ENCODE peak calls at places on chromosomes 2 and 18, in eight cellular contexts. O is heart right ventricle, R is GM23338, I is cardiac muscle cell, L is mammary epithelial cell, C is Peyer's patch, X is PC-3, T is transverse colon. S is an unnamed sample.

GRCh38 chr2:73984922-73985317 is 210 bp downstream of the TET3 start:
- DNase-seq in R (peak; percentile 50), X (peak; percentile 39), O (peak; percentile 65), I (no peak), C (peak; percentile 83), L (no peak), T (peak; percentile 75), S (no peak)

GRCh38 chr2:29502452-29502851 is 387.2 kb downstream of the CLIP4 start:
- DNase-seq in C (no peak), I (no peak), O (no peak), T (no peak), X (peak; percentile 89), R (no peak), L (no peak), S (no peak)

GRCh38 chr2:197704434-197705142 is 581 bp upstream of the MARS2 start:
- DNase-seq in T (no peak), R (no peak), X (no peak), O (no peak), I (no peak), L (no peak), C (no peak), S (no peak)

GRCh38 chr2:75021672-75022071 is 63.2 kb downstream of the POLE4 start:
- DNase-seq in O (no peak), T (no peak), X (no peak), R (peak; percentile 59), C (no peak), L (no peak), I (peak; percentile 95), S (no peak)

GRCh38 chr18:58579561-58580047 is 49.3 kb downstream of the ALPK2 start:
- DNase-seq in L (no peak), O (no peak), I (peak; percentile 50), C (no peak), X (no peak), R (no peak), T (no peak), S (no peak)

GRCh38 chr2:110993557-110994231 is 127.0 kb upstream of the BCL2L11 start:
- DNase-seq in L (peak; percentile 25), T (no peak), X (peak; percentile 29), O (no peak), I (peak; percentile 4), R (no peak), C (peak; percentile 52), S (peak; percentile 13)

GRCh38 chr2:226887940-226888339 is 52.1 kb downstream of the RHBDD1 start:
- DNase-seq in L (no peak), I (peak; percentile 22), T (no peak), O (no peak), R (no peak), C (no peak), X (no peak), S (no peak)

GRCh38 chr2:6986251-6986893 is 69.2 kb downstream of the RNF144A start:
- DNase-seq in T (no peak), L (peak; percentile 70), I (peak; percentile 57), R (peak; percentile 41), X (peak; percentile 12), O (no peak), C (no peak), S (no peak)

GRCh38 chr18:52288403-52289004 is 51.5 kb upstream of the DCC start:
- DNase-seq in R (peak; percentile 76), X (peak; percentile 58), C (peak; percentile 54), I (peak; percentile 3), O (peak; percentile 10), T (peak; percentile 13), L (peak; percentile 25), S (no peak)

GRCh38 chr2:167844714-167845530 is 402.5 kb downstream of the STK39 start:
- DNase-seq in X (peak; percentile 11), T (peak; percentile 66), I (no peak), C (peak; percentile 78), O (no peak), R (peak; percentile 63), L (no peak), S (no peak)

GRCh38 chr2:10533811-10534321 is 85.7 kb upstream of the ODC1 start:
- DNase-seq in I (peak; percentile 48), O (no peak), L (no peak), T (no peak), X (peak; percentile 51), C (no peak), R (no peak), S (no peak)

DNA sequence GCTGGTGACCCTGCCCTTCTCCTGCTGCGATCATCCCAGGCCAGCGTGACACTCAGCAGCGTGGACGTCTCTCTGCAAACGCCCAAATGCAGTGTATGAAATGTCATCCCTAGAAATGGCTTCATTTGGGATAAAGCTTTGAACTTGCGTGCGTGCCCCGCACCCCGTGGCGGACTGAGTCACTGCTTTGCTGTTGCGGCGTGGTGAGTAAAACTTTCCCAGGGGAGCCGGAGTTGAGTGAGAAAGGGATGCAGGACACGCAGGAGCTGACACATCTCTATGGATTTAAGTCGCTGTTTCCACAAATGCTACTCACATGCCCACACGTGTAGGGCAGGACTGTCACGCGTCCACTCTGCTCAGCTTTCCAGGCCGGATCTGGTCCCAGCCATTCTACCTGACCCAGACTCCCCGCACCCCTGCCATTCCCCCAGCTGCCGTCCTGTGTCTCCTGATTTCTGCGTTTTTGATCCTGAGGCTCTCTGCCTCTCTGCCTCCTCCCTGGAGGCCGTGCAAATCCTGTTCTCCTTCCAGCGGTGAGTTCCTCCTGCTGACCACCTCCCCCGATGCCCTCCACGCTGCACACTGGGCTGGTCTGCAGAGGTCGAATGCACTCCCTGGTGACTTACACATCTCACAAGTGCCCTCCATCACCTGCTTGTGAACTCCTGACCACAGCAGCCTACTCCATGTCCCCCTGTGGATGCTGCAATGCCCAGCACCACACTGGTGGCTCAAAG is 88.9 kb downstream of the MBP start:
- DNase-seq in O (no peak), L (no peak), C (no peak), I (no peak), X (no peak), T (no peak), R (no peak), S (no peak)
- H3K27ac ChIP-seq in O (no peak overlapping the region), L (no peak overlapping the region), C (no peak overlapping the region), I (no peak overlapping the region), X (no peak overlapping the region), T (no peak overlapping the region), R (no peak overlapping the region), S (no peak overlapping the region)

GRCh38 chr2:202638710-202639109 is 3.9 kb downstream of the FAM117B start:
- DNase-seq in C (no peak), O (no peak), T (no peak), L (peak; percentile 8), R (no peak), I (no peak), X (no peak), S (no peak)
- H3K4me3 ChIP-seq in C (no peak overlapping the region), O (no peak overlapping the region), T (no peak overlapping the region), L (no peak overlapping the region), R (no peak overlapping the region), I (no peak overlapping the region), X (no peak overlapping the region), S (peak overlapping the region; percentile 68)

DNA sequence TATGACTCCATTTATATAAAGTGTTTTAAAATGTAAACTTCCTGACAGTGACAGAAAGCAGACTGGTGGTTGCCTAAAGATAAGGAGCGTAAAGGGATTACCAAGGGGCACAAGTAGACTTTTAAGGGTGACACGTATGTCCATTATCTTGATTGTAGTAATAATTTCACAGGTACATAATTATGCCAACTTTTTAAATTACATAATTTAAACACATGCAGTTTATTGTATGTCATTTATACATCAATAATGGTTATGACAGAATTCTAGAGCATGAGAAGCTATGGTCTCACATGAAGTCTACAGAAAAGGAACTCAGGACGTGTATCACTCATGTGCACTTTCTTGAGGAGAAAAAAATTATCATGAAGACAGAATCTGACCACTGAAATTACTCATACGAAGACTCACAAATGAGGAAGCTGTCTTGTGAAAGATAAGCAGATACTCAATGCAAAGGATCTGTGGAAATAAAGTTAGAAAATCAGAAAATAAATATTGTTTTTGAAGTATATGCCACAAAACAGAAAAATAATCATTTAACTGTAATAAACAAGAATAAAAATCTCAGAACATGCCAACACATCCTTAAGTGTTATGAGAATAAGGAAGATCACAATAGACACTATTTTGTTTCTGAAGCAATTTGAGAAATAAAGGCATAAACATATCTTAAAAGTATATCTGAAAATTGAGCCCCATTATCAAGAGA is 84.4 kb downstream of the TMEM131 start:
- DNase-seq in I (peak; percentile 32), R (no peak), T (no peak), C (no peak), O (no peak), L (peak; percentile 58), X (no peak), S (no peak)
- H3K27ac ChIP-seq in I (no peak overlapping the region), R (no peak overlapping the region), T (no peak overlapping the region), C (no peak overlapping the region), O (no peak overlapping the region), L (no peak overlapping the region), X (no peak overlapping the region), S (no peak overlapping the region)

DNA sequence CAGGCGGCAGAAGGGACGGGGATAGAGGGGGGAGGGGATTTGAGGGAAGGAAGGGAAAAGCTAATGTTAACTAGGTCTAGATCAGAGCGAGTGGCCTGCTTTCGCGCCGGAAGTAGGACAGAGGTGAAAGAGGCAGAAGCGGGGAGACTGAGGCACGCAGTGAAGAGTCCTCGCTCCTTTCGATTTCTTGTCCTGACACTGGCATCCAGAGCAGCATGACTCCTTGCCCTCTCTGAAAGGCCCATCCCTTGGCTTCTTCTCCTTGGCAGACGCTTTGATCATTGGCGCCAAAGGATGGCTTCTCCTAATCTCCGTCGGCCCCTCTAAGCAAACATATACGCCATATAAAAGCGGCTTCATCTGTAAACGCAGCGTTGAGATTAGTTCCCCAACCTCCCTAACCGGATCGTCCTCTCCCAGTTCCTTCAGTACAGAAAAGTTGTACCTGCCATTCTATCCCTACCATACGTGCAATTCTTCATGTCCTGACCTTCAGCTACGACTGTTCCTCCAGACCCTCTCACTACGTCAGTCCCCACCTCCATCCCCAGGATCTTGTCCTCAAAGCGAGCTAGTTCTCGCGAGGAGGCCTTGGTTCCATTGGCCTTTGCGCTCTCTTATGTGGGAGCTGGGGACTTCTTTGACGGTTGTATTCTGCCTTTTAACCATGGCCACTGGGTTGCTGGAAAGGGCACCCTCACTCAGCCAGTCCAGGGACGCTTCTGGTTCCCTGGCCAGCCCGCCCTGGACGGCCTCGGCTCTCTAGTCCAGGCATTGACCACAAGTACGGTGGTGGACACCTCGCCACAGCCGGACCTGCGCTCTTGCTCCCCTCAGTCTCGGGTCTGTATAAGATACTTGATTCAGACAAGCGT is 857 bp upstream of the NEUROD1 start:
- DNase-seq in C (no peak), L (no peak), X (no peak), I (no peak), O (no peak), R (peak; percentile 63), T (no peak), S (no peak)
- H3K4me3 ChIP-seq in C (no peak overlapping the region), L (no peak overlapping the region), X (no peak overlapping the region), I (no peak overlapping the region), O (no peak overlapping the region), R (peak overlapping the region; percentile 62), T (no peak overlapping the region), S (no peak overlapping the region)

DNA sequence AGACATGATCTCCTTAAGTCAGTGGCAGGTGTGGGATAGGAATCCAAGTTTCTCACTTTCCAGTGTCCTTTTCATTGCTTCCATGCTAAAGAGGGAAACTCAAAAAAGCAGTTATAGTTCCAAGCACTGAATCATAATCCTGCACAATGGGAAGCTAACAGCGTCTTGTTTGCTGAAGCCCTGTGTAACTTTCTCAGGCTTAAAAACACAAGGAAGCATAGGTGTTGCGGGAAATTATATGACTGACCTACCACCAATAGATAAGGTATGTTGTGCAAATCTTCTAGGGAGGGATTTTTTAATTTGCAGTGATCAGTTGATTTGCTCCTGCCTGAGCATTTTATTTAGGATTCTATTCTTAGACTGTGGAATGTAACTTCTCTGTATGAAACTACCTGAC is 250.9 kb downstream of the MYO3B start:
- DNase-seq in O (no peak), R (no peak), T (no peak), L (no peak), X (peak; percentile 16), C (no peak), I (no peak), S (no peak)
- H3K27ac ChIP-seq in O (no peak overlapping the region), R (no peak overlapping the region), T (peak overlapping the region; percentile 24), L (no peak overlapping the region), X (no peak overlapping the region), C (no peak overlapping the region), I (no peak overlapping the region), S (no peak overlapping the region)